ENCODE peak calls at places on chromosomes 5 and 9, in eight cellular contexts. F is GM13976; H is progenitor cell of endocrine pancreas; Y is hippocampal formation; V is M059J; B is right cardiac atrium; S is ureter; N is activated CD4-positive, CD25-positive, alpha-beta regulatory T cell. T is an unnamed sample.

GRCh38 chr9:16223074-16223871 is 647.2 kb downstream of the BNC2 start:
- DNase-seq in F (no peak), H (no peak), N (no peak), Y (no peak), V (no peak), S (no peak), B (no peak), T (no peak)

GRCh38 chr5:146401021-146401420 is 46.1 kb upstream of the TCERG1 start:
- DNase-seq in N (no peak), V (no peak), B (no peak), H (no peak), F (no peak), Y (no peak), S (no peak), T (no peak)

GRCh38 chr5:141208478-141208877 is at the start of gene PCDHB12:
- DNase-seq in N (no peak), V (peak; percentile 47), B (no peak), Y (peak; percentile 3), S (no peak), H (no peak), F (no peak), T (no peak)

GRCh38 chr5:68180286-68181038 is 35.1 kb upstream of the PIK3R1 start:
- DNase-seq in Y (no peak), V (no peak), H (no peak), B (no peak), N (no peak), F (no peak), S (no peak), T (no peak)

GRCh38 chr9:72579190-72579589 is 57.8 kb downstream of the TMC1 start:
- DNase-seq in Y (no peak), S (peak; percentile 63), V (peak; percentile 95), H (no peak), N (no peak), B (peak; percentile 49), F (no peak), T (no peak)

GRCh38 chr9:98861881-98862501 is 54.5 kb downstream of the GALNT12 start:
- DNase-seq in H (no peak), Y (no peak), V (peak; percentile 93), N (no peak), S (no peak), F (no peak), B (peak; percentile 41), T (no peak)

GRCh38 chr9:125521462-125522327 is 185.3 kb downstream of the MAPKAP1 start:
- DNase-seq in Y (no peak), F (no peak), V (peak; percentile 98), H (no peak), S (no peak), B (no peak), N (no peak), T (no peak)

GRCh38 chr9:133106511-133107244 is 14.4 kb downstream of the RALGDS start:
- DNase-seq in V (no peak), S (no peak), Y (no peak), N (no peak), B (no peak), F (no peak), H (no peak), T (no peak)

GRCh38 chr5:82641362-82641988 is 363.3 kb upstream of the RPS23 start:
- DNase-seq in V (peak; percentile 84), F (peak; percentile 47), Y (peak; percentile 93), H (no peak), N (no peak), B (peak; percentile 69), S (peak; percentile 88), T (peak; percentile 51)

GRCh38 chr5:115541586-115541985 is 3.0 kb downstream of the FEM1C start:
- DNase-seq in F (no peak), S (no peak), H (no peak), V (peak; percentile 29), Y (no peak), B (no peak), N (no peak), T (no peak)

GRCh38 chr9:109171926-109172325 is 4.9 kb upstream of the FRRS1L start:
- DNase-seq in H (no peak), V (peak; percentile 89), S (no peak), Y (no peak), N (no peak), F (no peak), B (no peak), T (no peak)

GRCh38 chr9:22316645-22317044 is 130.0 kb upstream of the DMRTA1 start:
- DNase-seq in V (no peak), S (no peak), N (no peak), F (no peak), H (no peak), Y (no peak), B (no peak), T (no peak)

GRCh38 chr5:80255425-80255751 is 460 bp downstream of the SERINC5 start:
- DNase-seq in V (peak; percentile 63), Y (peak; percentile 28), B (peak; percentile 77), H (peak; percentile 43), S (peak; percentile 60), N (no peak), F (no peak), T (no peak)

GRCh38 chr5:113246371-113246870 is 188.4 kb downstream of the TSSK1B start:
- DNase-seq in B (peak; percentile 16), V (no peak), F (no peak), Y (peak; percentile 9), H (no peak), N (no peak), S (no peak), T (no peak)

GRCh38 chr5:62547929-62548678 is 30.5 kb upstream of the LRRC70 start:
- DNase-seq in S (no peak), B (no peak), F (no peak), H (no peak), N (no peak), V (no peak), Y (no peak), T (no peak)

GRCh38 chr5:17218353-17219005 is 1.0 kb downstream of the BASP1 start:
- DNase-seq in B (peak; percentile 51), Y (no peak), H (peak; percentile 15), V (peak; percentile 77), F (peak; percentile 46), N (no peak), S (peak; percentile 52), T (no peak)

GRCh38 chr9:106797299-106797698 is 65.7 kb upstream of the ZNF462 start:
- DNase-seq in H (no peak), N (no peak), S (no peak), F (no peak), Y (no peak), V (peak; percentile 50), B (no peak), T (no peak)

GRCh38 chr5:155753943-155754581 is 572.9 kb upstream of the SGCD start:
- DNase-seq in S (no peak), N (no peak), H (no peak), F (no peak), Y (no peak), V (no peak), B (no peak), T (no peak)

GRCh38 chr9:86867658-86868313 is 79.5 kb downstream of the GAS1 start:
- DNase-seq in N (no peak), V (no peak), S (no peak), Y (no peak), H (no peak), B (no peak), F (no peak), T (no peak)

GRCh38 chr5:1734908-1735289 is 64.7 kb downstream of the MRPL36 start:
- DNase-seq in Y (no peak), V (no peak), N (no peak), S (peak; percentile 35), B (no peak), H (no peak), F (no peak), T (no peak)

GRCh38 chr5:67215592-67216471 is 19.2 kb upstream of the CD180 start:
- DNase-seq in N (peak; percentile 55), F (peak; percentile 77), Y (no peak), B (peak; percentile 82), H (no peak), V (peak; percentile 49), S (peak; percentile 84), T (no peak)

GRCh38 chr5:8769631-8770030 is 776.2 kb downstream of the SEMA5A start:
- DNase-seq in H (no peak), S (no peak), B (no peak), N (no peak), V (no peak), Y (no peak), F (no peak), T (no peak)

GRCh38 chr5:169803077-169803981 is 166.3 kb downstream of the DOCK2 start:
- DNase-seq in S (no peak), B (peak; percentile 66), V (peak; percentile 44), N (no peak), Y (no peak), F (no peak), H (no peak), T (no peak)

GRCh38 chr5:40333459-40334241 is 346.1 kb upstream of the PTGER4 start:
- DNase-seq in N (no peak), H (no peak), F (no peak), V (peak; percentile 88), B (no peak), S (no peak), Y (no peak), T (no peak)

GRCh38 chr5:155605898-155606297 is 592.3 kb downstream of the KIF4B start:
- DNase-seq in Y (no peak), H (no peak), F (no peak), N (no peak), B (no peak), V (no peak), S (no peak), T (no peak)

GRCh38 chr5:151819830-151820229 is 48.1 kb downstream of the G3BP1 start:
- DNase-seq in V (no peak), Y (no peak), B (no peak), H (no peak), S (no peak), N (no peak), F (no peak), T (no peak)

GRCh38 chr5:58335518-58335917 is 124.4 kb downstream of the PLK2 start:
- DNase-seq in F (no peak), V (peak; percentile 59), N (no peak), Y (no peak), S (no peak), B (no peak), H (no peak), T (no peak)

GRCh38 chr5:150058480-150059126 is 27.8 kb downstream of the CSF1R start:
- DNase-seq in B (no peak), F (peak; percentile 37), H (no peak), Y (peak; percentile 23), S (no peak), N (no peak), V (peak; percentile 98), T (no peak)

GRCh38 chr9:37417857-37418618 is 4.5 kb upstream of the GRHPR start:
- DNase-seq in H (no peak), N (no peak), Y (no peak), S (no peak), B (no peak), V (peak; percentile 20), F (no peak), T (no peak)

GRCh38 chr9:38006163-38006562 is 62.9 kb downstream of the SHB start:
- DNase-seq in B (peak; percentile 55), S (no peak), V (no peak), N (no peak), H (no peak), Y (no peak), F (no peak), T (no peak)

GRCh38 chr9:136252281-136252680 is 6.7 kb upstream of the QSOX2 start:
- DNase-seq in H (no peak), F (no peak), Y (no peak), B (no peak), S (no peak), V (no peak), N (no peak), T (no peak)

GRCh38 chr5:16934123-16934522 is 2.0 kb downstream of the MYO10 start:
- DNase-seq in H (peak; percentile 74), N (no peak), S (peak; percentile 46), Y (no peak), B (peak; percentile 44), F (peak; percentile 59), V (peak; percentile 83), T (no peak)

GRCh38 chr9:122107291-122107805 is 14.2 kb upstream of the TTLL11 start:
- DNase-seq in S (no peak), B (peak; percentile 35), H (no peak), F (no peak), Y (no peak), N (no peak), V (no peak), T (no peak)

GRCh38 chr5:139637438-139638089 is 10.6 kb upstream of the CXXC5 start:
- DNase-seq in Y (peak; percentile 68), V (peak; percentile 78), S (peak; percentile 88), B (peak; percentile 91), F (peak; percentile 88), N (no peak), H (peak; percentile 83), T (no peak)

T was measured in NCI-H1048.